ENCODE peak calls at places on chromosome 1, in six cellular contexts. One of them, this sample, is unnamed.
A peak's percentile ranks its signal among the peaks of the same experiment; 100 is the strongest.

GRCh38 chr1:66175581-66175980 is 358.4 kb upstream of the SGIP1 start:
- DNase-seq in NCI-H2171 treated with DMSO at 0.1 percent for 48 hours: no peak
- DNase-seq in germinal center: no peak
- DNase-seq in H54: no peak
- DNase-seq in dorsolateral prefrontal cortex: no peak
- DNase-seq in lower lobe of right lung: no peak
- DNase-seq in this sample: no peak

GRCh38 chr1:154956557-154956956 is 658 bp upstream of the PBXIP1 start:
- DNase-seq in NCI-H2171 treated with DMSO at 0.1 percent for 48 hours: no peak
- DNase-seq in germinal center: no peak
- DNase-seq in H54: no peak
- DNase-seq in dorsolateral prefrontal cortex: peak; percentile 61
- DNase-seq in lower lobe of right lung: no peak
- DNase-seq in this sample: peak; percentile 67

GRCh38 chr1:113109908-113110554 is 37.0 kb downstream of the LRIG2 start:
- DNase-seq in NCI-H2171 treated with DMSO at 0.1 percent for 48 hours: no peak
- DNase-seq in germinal center: no peak
- DNase-seq in H54: peak; percentile 60
- DNase-seq in dorsolateral prefrontal cortex: peak; percentile 41
- DNase-seq in lower lobe of right lung: no peak
- DNase-seq in this sample: peak; percentile 44

GRCh38 chr1:55127827-55128343 is 87.3 kb downstream of the USP24 start:
- DNase-seq in NCI-H2171 treated with DMSO at 0.1 percent for 48 hours: no peak
- DNase-seq in germinal center: no peak
- DNase-seq in H54: no peak
- DNase-seq in dorsolateral prefrontal cortex: no peak
- DNase-seq in lower lobe of right lung: no peak
- DNase-seq in this sample: no peak

GRCh38 chr1:220451541-220451940 is 76.4 kb upstream of the MARK1 start:
- DNase-seq in NCI-H2171 treated with DMSO at 0.1 percent for 48 hours: no peak
- DNase-seq in germinal center: no peak
- DNase-seq in H54: no peak
- DNase-seq in dorsolateral prefrontal cortex: no peak
- DNase-seq in lower lobe of right lung: no peak
- DNase-seq in this sample: no peak

GRCh38 chr1:221856188-221857093 is 114.6 kb upstream of the DUSP10 start:
- DNase-seq in NCI-H2171 treated with DMSO at 0.1 percent for 48 hours: no peak
- DNase-seq in germinal center: no peak
- DNase-seq in H54: no peak
- DNase-seq in dorsolateral prefrontal cortex: no peak
- DNase-seq in lower lobe of right lung: no peak
- DNase-seq in this sample: no peak

GRCh38 chr1:42876009-42876408 is 29.6 kb downstream of the ZNF691 start:
- DNase-seq in NCI-H2171 treated with DMSO at 0.1 percent for 48 hours: no peak
- DNase-seq in germinal center: no peak
- DNase-seq in H54: no peak
- DNase-seq in dorsolateral prefrontal cortex: no peak
- DNase-seq in lower lobe of right lung: no peak
- DNase-seq in this sample: no peak

GRCh38 chr1:229953736-229954326 is 113.2 kb upstream of the GALNT2 start:
- DNase-seq in NCI-H2171 treated with DMSO at 0.1 percent for 48 hours: no peak
- DNase-seq in germinal center: no peak
- DNase-seq in H54: no peak
- DNase-seq in dorsolateral prefrontal cortex: no peak
- DNase-seq in lower lobe of right lung: no peak
- DNase-seq in this sample: no peak

GRCh38 chr1:66399888-66400529 is 133.9 kb upstream of the SGIP1 start:
- DNase-seq in NCI-H2171 treated with DMSO at 0.1 percent for 48 hours: no peak
- DNase-seq in germinal center: no peak
- DNase-seq in H54: no peak
- DNase-seq in dorsolateral prefrontal cortex: no peak
- DNase-seq in lower lobe of right lung: no peak
- DNase-seq in this sample: no peak

GRCh38 chr1:32438136-32438535 is 26.7 kb upstream of the ZBTB8B start:
- DNase-seq in NCI-H2171 treated with DMSO at 0.1 percent for 48 hours: no peak
- DNase-seq in germinal center: no peak
- DNase-seq in H54: no peak
- DNase-seq in dorsolateral prefrontal cortex: no peak
- DNase-seq in lower lobe of right lung: no peak
- DNase-seq in this sample: no peak

GRCh38 chr1:208652300-208653160 is 408.3 kb upstream of the PLXNA2 start:
- DNase-seq in NCI-H2171 treated with DMSO at 0.1 percent for 48 hours: peak; percentile 87
- DNase-seq in germinal center: peak; percentile 22
- DNase-seq in H54: peak; percentile 34
- DNase-seq in dorsolateral prefrontal cortex: peak; percentile 61
- DNase-seq in lower lobe of right lung: peak; percentile 48
- DNase-seq in this sample: peak; percentile 90

GRCh38 chr1:218711021-218711420 is 365.9 kb downstream of the TGFB2 start:
- DNase-seq in NCI-H2171 treated with DMSO at 0.1 percent for 48 hours: no peak
- DNase-seq in germinal center: no peak
- DNase-seq in H54: no peak
- DNase-seq in dorsolateral prefrontal cortex: no peak
- DNase-seq in lower lobe of right lung: no peak
- DNase-seq in this sample: no peak